ENCODE peak calls at places on chromosomes 2 and 18, in ten cellular contexts. I, D, R, M, F, O, V, W, Y and T are unnamed samples.

GRCh38 chr18:6537468-6537867 is 122.8 kb upstream of the L3MBTL4 start:
- DNase-seq in I (no peak), D (no peak), R (no peak), M (no peak), F (no peak), O (no peak), V (no peak), W (no peak), Y (no peak), T (no peak)

GRCh38 chr2:109128048-109128465 is 948 bp upstream of the SH3RF3 start:
- DNase-seq in I (peak; percentile 78), D (peak; percentile 86), R (peak; percentile 85), M (peak; percentile 82), F (peak; percentile 87), O (peak; percentile 91), V (peak; percentile 71), W (no peak), Y (peak; percentile 80), T (peak; percentile 88)

GRCh38 chr2:202512176-202512575 is 122.6 kb upstream of the FAM117B start:
- DNase-seq in I (no peak), D (no peak), R (no peak), M (no peak), F (no peak), O (no peak), V (no peak), W (no peak), Y (no peak), T (no peak)

GRCh38 chr18:29226201-29226600 is 1049.3 kb upstream of the CDH2 start:
- DNase-seq in I (no peak), D (no peak), R (no peak), M (no peak), F (peak; percentile 83), O (no peak), V (no peak), W (no peak), Y (no peak), T (peak; percentile 19)

GRCh38 chr18:9673296-9674251 is 34.5 kb upstream of the RAB31 start:
- DNase-seq in I (peak; percentile 75), D (no peak), R (no peak), M (no peak), F (peak; percentile 61), O (peak; percentile 44), V (no peak), W (no peak), Y (no peak), T (peak; percentile 93)

GRCh38 chr2:224565452-224566035 is 19.6 kb downstream of the CUL3 start:
- DNase-seq in I (no peak), D (no peak), R (no peak), M (no peak), F (no peak), O (no peak), V (no peak), W (no peak), Y (no peak), T (no peak)

GRCh38 chr2:69017876-69018275 is 4.9 kb downstream of the ANTXR1 start:
- DNase-seq in I (no peak), D (no peak), R (no peak), M (no peak), F (no peak), O (no peak), V (no peak), W (no peak), Y (no peak), T (no peak)

GRCh38 chr2:115782286-115782685 is 1339.8 kb downstream of the DPP10 start:
- DNase-seq in I (no peak), D (no peak), R (no peak), M (no peak), F (no peak), O (no peak), V (no peak), W (no peak), Y (no peak), T (no peak)

GRCh38 chr2:149692837-149693518 is 105.4 kb upstream of the MMADHC start:
- DNase-seq in I (no peak), D (no peak), R (no peak), M (no peak), F (peak; percentile 53), O (no peak), V (no peak), W (no peak), Y (no peak), T (no peak)

GRCh38 chr2:40654346-40654745 is 202.5 kb upstream of the SLC8A1 start:
- DNase-seq in I (no peak), D (no peak), R (no peak), M (no peak), F (no peak), O (no peak), V (no peak), W (no peak), Y (no peak), T (peak; percentile 13)

DNA sequence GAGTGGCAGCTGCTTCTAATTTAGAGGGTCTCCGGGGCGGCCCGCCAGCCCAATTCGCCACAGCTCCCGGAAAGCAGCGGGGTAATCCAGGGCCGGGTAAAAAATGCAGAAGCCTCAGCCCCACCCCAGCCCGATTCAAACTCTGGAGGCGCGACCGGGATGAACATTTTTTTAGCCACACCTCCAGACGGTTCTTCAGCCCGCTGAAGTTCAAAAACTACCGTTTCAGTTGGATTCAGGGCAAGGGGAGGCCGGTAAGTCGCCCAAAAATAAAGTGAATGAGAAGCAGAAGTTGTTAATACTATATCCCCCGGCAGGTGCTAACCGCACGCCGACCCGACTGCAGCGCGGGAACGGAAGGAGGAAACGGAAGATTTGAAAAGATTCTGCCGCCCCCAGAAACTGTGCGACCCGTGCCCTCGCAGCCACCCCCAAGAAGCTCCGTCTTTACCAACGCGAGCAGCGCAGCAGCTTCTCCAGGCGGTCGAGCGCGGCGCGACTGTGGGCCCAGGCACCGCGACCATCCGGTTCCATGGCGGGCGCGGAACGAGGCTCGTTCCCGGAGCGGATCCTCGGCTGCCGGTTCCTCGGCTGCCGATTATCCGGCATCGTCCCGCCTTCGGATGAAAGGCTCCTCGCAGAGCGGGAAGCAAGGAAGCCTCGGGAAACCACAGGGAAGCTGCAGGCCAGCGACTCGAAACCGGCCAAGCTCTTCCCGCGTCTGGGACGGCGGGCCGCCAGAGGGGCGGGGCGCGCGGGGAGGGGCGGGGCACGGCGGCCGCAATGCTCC is at the start of gene BARD1:
- DNase-seq in I (peak; percentile 74), D (peak; percentile 53), R (peak; percentile 36), M (peak; percentile 78), F (peak; percentile 56), O (peak; percentile 70), V (peak; percentile 13), W (no peak), Y (peak; percentile 10), T (peak; percentile 71)
- TF ChIP-seq CTCF in I (no peak), D (no peak), R (no peak), M (no peak), F (no peak), O (no peak), V (no peak), W (peak; percentile 29), Y (no peak), T (no peak)

GRCh38 chr18:61896118-61896517 is 3.3 kb upstream of the RNF152 start:
- DNase-seq in I (no peak), D (no peak), R (no peak), M (no peak), F (no peak), O (no peak), V (no peak), W (no peak), Y (no peak), T (no peak)

GRCh38 chr18:61900504-61901281 is 7.9 kb upstream of the RNF152 start:
- DNase-seq in I (no peak), D (no peak), R (no peak), M (no peak), F (no peak), O (no peak), V (no peak), W (no peak), Y (no peak), T (no peak)

GRCh38 chr18:61896767-61897166 is 4.0 kb upstream of the RNF152 start:
- DNase-seq in I (no peak), D (no peak), R (no peak), M (no peak), F (peak; percentile 78), O (peak; percentile 83), V (no peak), W (no peak), Y (no peak), T (peak; percentile 96)

GRCh38 chr18:61898576-61899205 is 5.9 kb upstream of the RNF152 start:
- DNase-seq in I (no peak), D (no peak), R (no peak), M (no peak), F (no peak), O (no peak), V (no peak), W (no peak), Y (no peak), T (no peak)

GRCh38 chr18:61901334-61901986 is 8.7 kb upstream of the RNF152 start:
- DNase-seq in I (no peak), D (peak; percentile 50), R (peak; percentile 22), M (peak; percentile 64), F (peak; percentile 48), O (peak; percentile 78), V (peak; percentile 32), W (no peak), Y (no peak), T (peak; percentile 71)
- TF ChIP-seq CTCF in I (peak; percentile 92), D (peak; percentile 97), R (peak; percentile 84), M (peak; percentile 37), F (peak; percentile 94), O (peak; percentile 89), V (peak; percentile 91), W (peak; percentile 90), Y (peak; percentile 98), T (peak; percentile 93)

DNA sequence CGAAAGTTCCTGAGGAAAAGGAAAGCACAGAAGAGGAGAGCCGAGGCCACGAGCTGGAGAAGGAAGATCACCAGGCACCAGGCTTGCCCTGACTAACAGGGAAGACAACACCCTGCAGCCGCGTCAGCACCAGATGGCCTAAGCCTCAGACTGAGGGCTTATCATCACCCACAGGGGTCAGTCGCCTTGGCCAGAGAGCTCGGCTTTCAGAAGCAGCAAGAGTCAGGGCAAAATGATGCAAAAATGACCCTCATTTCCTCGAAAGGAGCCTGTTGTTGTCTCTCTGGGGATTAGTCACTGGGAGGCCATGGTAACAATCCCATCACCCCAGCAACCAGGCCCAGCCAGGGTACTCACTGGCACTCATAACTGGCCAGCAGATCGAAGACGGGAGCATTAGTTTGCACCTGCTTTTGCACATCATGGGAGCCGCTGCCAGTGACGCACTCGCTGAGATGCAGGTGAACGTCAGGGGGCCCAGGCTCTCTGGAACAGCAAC is 42.7 kb upstream of the ZFP36L2 start:
- DNase-seq in I (peak; percentile 76), D (no peak), R (no peak), M (peak; percentile 94), F (peak; percentile 98), O (peak; percentile 43), V (no peak), W (no peak), Y (peak; percentile 92), T (peak; percentile 38)
- TF ChIP-seq CTCF in I (no peak), D (no peak), R (no peak), M (no peak), F (no peak), O (no peak), V (no peak), W (peak; percentile 33), Y (peak; percentile 30), T (no peak)

DNA sequence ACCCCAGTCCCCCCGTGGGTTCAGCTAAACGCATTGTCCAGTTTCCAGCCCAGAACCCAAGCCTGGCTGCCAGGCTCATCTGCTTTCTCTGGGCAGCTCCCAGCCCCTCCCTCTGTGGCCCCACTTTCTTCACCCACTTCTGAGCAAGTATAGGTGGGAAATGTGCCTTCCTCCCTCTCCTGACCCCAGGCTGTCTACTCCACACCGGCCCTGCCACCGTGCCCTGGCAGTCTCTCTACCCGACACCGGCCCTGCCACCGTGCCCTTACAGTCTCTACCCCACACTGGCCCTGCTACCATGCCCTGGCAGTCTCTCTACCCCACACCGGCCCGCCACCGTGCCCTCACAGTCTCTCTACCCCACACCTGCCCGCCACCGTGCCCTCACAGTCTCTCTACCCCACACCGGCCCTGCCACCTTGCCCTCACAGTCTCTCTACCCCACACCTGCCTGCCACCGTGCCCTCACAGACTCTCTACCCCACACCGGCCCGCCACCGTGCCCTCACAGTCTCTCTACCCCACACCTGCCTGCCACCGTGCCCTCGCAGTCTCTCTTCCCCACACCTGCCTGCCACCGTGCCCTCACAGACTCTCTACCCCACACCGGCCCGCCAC is 108.7 kb downstream of the TPO start:
- DNase-seq in I (no peak), D (no peak), R (no peak), M (no peak), F (no peak), O (no peak), V (no peak), W (peak; percentile 70), Y (no peak), T (no peak)
- TF ChIP-seq CTCF in I (no peak), D (no peak), R (no peak), M (no peak), F (no peak), O (no peak), V (no peak), W (no peak), Y (no peak), T (no peak)